ENCODE peak calls at places on chromosomes 6 and 20, in nine cellular contexts. Y is activated CD8-positive, alpha-beta memory T cell treated with anti-CD3 and anti-CD28 coated beads for 48 hours; S is OCI-M1; X is Caki2; I is activated CD4-positive, alpha-beta T cell treated with anti-CD3 and anti-CD28 coated beads, Interleukin-2, amount 50 U/mL, for 1 hour; W is AG08395; K is stimulated activated CD8-positive, alpha-beta memory T cell treated with anti-CD3 and anti-CD28 coated beads, Interleukin-15, amount 100 ng/mL, for 1 hour; Z is pancreas; E is NCI-H510A treated with DMSO at 0.1 percent for 48 hours. G is an unnamed sample.

GRCh38 chr6:72857791-72858190 is 235.9 kb downstream of the KCNQ5 start:
- DNase-seq in Y (no peak), S (no peak), X (no peak), I (no peak), W (no peak), K (no peak), Z (no peak), E (no peak), G (no peak)

GRCh38 chr20:15528386-15529111 is 1044.7 kb downstream of the KIF16B start:
- DNase-seq in Y (no peak), S (peak), X (no peak), I (no peak), W (peak), K (no peak), Z (no peak), E (no peak), G (no peak)

GRCh38 chr6:166575190-166575589 is 11.3 kb downstream of the RAMACL start:
- DNase-seq in Y (no peak), S (no peak), X (no peak), I (no peak), W (peak), K (no peak), Z (no peak), E (no peak), G (no peak)

GRCh38 chr20:21381619-21382018 is 15.7 kb downstream of the NKX2-4 start:
- DNase-seq in Y (no peak), S (no peak), X (no peak), I (no peak), W (no peak), K (no peak), Z (no peak), E (no peak), G (no peak)

GRCh38 chr20:46438156-46438750 is 31.8 kb upstream of the ELMO2 start:
- DNase-seq in Y (no peak), S (peak), X (no peak), I (peak), W (peak), K (no peak), Z (peak), E (peak), G (no peak)

GRCh38 chr6:1082040-1082935 is 229.6 kb upstream of the FOXQ1 start:
- DNase-seq in Y (no peak), S (no peak), X (peak), I (no peak), W (peak), K (no peak), Z (no peak), E (no peak), G (no peak)

GRCh38 chr20:8244637-8245036 is 112.6 kb downstream of the PLCB1 start:
- DNase-seq in Y (no peak), S (no peak), X (no peak), I (no peak), W (peak), K (no peak), Z (no peak), E (no peak), G (no peak)

GRCh38 chr6:38612386-38612965 is 27.3 kb downstream of the BTBD9 start:
- DNase-seq in Y (no peak), S (no peak), X (no peak), I (no peak), W (peak), K (no peak), Z (no peak), E (no peak), G (no peak)

GRCh38 chr20:20814685-20815084 is 102.2 kb upstream of the RALGAPA2 start:
- DNase-seq in Y (no peak), S (peak), X (no peak), I (no peak), W (no peak), K (no peak), Z (no peak), E (no peak), G (no peak)

GRCh38 chr6:1604347-1604990 is 5.2 kb upstream of the FOXC1 start:
- DNase-seq in Y (peak), S (peak), X (peak), I (peak), W (peak), K (peak), Z (peak), E (peak), G (peak)

GRCh38 chr6:18506387-18507017 is 119.4 kb downstream of the RNF144B start:
- DNase-seq in Y (no peak), S (no peak), X (no peak), I (no peak), W (no peak), K (no peak), Z (no peak), E (peak), G (no peak)

GRCh38 chr20:34062651-34063482 is 49.2 kb downstream of the EIF2S2 start:
- DNase-seq in Y (no peak), S (peak), X (no peak), I (no peak), W (peak), K (no peak), Z (no peak), E (no peak), G (no peak)

GRCh38 chr6:65248211-65248610 is 458.8 kb downstream of the EYS start:
- DNase-seq in Y (no peak), S (no peak), X (no peak), I (no peak), W (no peak), K (no peak), Z (no peak), E (no peak), G (no peak)

GRCh38 chr6:37020426-37021211 is 15.2 kb downstream of the FGD2 start:
- DNase-seq in Y (no peak), S (no peak), X (no peak), I (no peak), W (no peak), K (no peak), Z (peak), E (peak), G (no peak)

GRCh38 chr6:680666-681374 is 12.1 kb downstream of the EXOC2 start:
- DNase-seq in Y (no peak), S (no peak), X (no peak), I (no peak), W (no peak), K (no peak), Z (no peak), E (no peak), G (no peak)

GRCh38 chr20:47681977-47682812 is 103.1 kb downstream of the SULF2 start:
- DNase-seq in Y (no peak), S (no peak), X (no peak), I (no peak), W (peak), K (no peak), Z (no peak), E (no peak), G (peak)

G was measured in upper lobe of right lung.